ENCODE peak calls at places on chromosomes 7 and 10, in four cellular contexts. O, H, X and M are unnamed samples.
A peak's percentile ranks its signal among the peaks of the same experiment; 100 is the strongest.

GRCh38 chr7:115229401-115230083 is 307.6 kb downstream of the MDFIC start:
- DNase-seq in H (no peak), X (no peak), O (no peak), M (no peak)

GRCh38 chr10:72800000-72800740 is 93.4 kb upstream of the OIT3 start:
- DNase-seq in X (peak; percentile 37), H (no peak), O (no peak), M (no peak)

GRCh38 chr10:28914721-28915120 is 237.4 kb downstream of the BAMBI start:
- DNase-seq in X (no peak), H (no peak), O (no peak), M (no peak)

GRCh38 chr7:24587853-24588252 is 14.6 kb downstream of the PALS2 start:
- DNase-seq in O (no peak), X (peak; percentile 13), H (no peak), M (no peak)

GRCh38 chr7:127652333-127653248 is 597 bp downstream of the SND1 start:
- DNase-seq in H (no peak), O (no peak), X (peak; percentile 35), M (no peak)

GRCh38 chr10:96512524-96512991 is 1.2 kb downstream of the TLL2 start:
- DNase-seq in O (no peak), H (peak; percentile 25), X (peak; percentile 38), M (peak; percentile 36)

GRCh38 chr10:1274098-1274745 is 218.0 kb downstream of the WDR37 start:
- DNase-seq in H (no peak), O (no peak), X (no peak), M (no peak)

GRCh38 chr7:84251183-84251845 is 56.7 kb upstream of the SEMA3A start:
- DNase-seq in O (no peak), X (no peak), H (no peak), M (no peak)

GRCh38 chr10:30384791-30385201 is 35.7 kb upstream of the MTPAP start:
- DNase-seq in O (peak; percentile 11), H (no peak), X (peak; percentile 10), M (no peak)

GRCh38 chr10:4199196-4199595 is 414.2 kb upstream of the KLF6 start:
- DNase-seq in X (no peak), H (no peak), O (no peak), M (no peak)

GRCh38 chr7:128904381-128905197 is 5.9 kb downstream of the KCP start:
- DNase-seq in X (peak; percentile 66), O (no peak), H (no peak), M (no peak)

GRCh38 chr7:152872745-152873118 is 113.2 kb downstream of the ACTR3B start:
- DNase-seq in O (no peak), H (no peak), X (no peak), M (no peak)

GRCh38 chr7:157017639-157018327 is 7.3 kb upstream of the MNX1 start:
- DNase-seq in H (no peak), O (no peak), X (no peak), M (no peak)

GRCh38 chr7:157018997-157019591 is 8.6 kb upstream of the MNX1 start:
- DNase-seq in O (no peak), H (no peak), X (no peak), M (no peak)

GRCh38 chr7:157019718-157020451 is 9.4 kb upstream of the MNX1 start:
- DNase-seq in H (no peak), X (no peak), O (no peak), M (no peak)

GRCh38 chr7:157017149-157017548 is 6.7 kb upstream of the MNX1 start:
- DNase-seq in X (no peak), O (no peak), H (no peak), M (no peak)

GRCh38 chr7:157018328-157018996 is 8.0 kb upstream of the MNX1 start:
- DNase-seq in H (no peak), X (no peak), O (no peak), M (no peak)
- H3K27me3 ChIP-seq in H (no peaks in the 10 kb centered on the region), X (peaks cover 74% of the 10 kb centered on the region), O (peaks cover 44% of the 10 kb centered on the region), M (peaks cover 100% of the 10 kb centered on the region)

GRCh38 chr7:114086906-114087651 is 168.3 kb upstream of the PPP1R3A start:
- DNase-seq in H (no peak), O (peak; percentile 29), X (peak; percentile 70), M (no peak)
- H3K27ac ChIP-seq in H (peak overlapping the region; percentile 26), O (no peak overlapping the region), X (peak overlapping the region; percentile 93), M (peak overlapping the region; percentile 84)

DNA sequence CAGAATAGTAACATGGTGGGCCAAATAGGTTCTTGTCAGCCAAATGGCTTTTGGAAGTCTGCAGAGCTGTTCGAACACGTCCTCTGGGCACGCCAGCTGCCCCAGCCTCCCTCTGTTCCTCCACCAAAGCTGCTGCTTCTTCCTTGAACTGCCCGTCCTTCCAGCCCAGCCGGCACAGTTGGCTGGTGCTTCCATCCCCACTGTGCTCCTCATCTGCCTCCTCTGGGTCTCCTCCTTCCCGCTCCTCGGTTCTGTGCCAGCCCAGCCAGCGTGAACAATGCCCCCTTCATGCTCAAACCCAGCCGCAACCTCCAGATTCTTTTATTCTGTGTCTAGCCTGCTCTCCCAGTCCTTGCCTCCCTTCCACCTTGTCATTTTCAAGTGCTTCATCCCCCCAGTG is 66.1 kb downstream of the GOLGA7B start:
- DNase-seq in X (no peak), H (no peak), O (no peak), M (no peak)
- H3K27me3 ChIP-seq in X (peaks cover 4% of the 10 kb centered on the region), H (no peaks in the 10 kb centered on the region), O (peaks cover 13% of the 10 kb centered on the region), M (no peaks in the 10 kb centered on the region)

DNA sequence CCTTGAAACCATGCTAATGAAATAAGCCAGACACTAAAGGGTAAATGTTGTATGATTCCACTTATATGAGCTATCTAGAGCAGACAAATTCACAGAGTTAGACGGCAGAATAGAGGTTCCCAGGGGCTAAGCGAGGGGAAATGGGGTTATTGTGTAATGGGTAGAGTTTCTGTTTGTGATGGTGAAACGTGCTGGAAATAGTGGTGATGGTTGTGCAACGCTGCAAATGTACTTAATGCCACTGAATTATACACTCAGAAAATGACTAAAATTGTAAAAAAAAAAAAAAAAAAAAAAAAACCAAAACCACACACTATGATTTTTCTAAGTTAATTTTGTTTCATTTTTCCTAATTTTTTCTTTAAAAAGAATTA is 30.0 kb downstream of the SFXN4 start:
- DNase-seq in H (no peak), X (no peak), O (no peak), M (no peak)
- H3K27ac ChIP-seq in H (no peak overlapping the region), X (no peak overlapping the region), O (no peak overlapping the region), M (no peak overlapping the region)

DNA sequence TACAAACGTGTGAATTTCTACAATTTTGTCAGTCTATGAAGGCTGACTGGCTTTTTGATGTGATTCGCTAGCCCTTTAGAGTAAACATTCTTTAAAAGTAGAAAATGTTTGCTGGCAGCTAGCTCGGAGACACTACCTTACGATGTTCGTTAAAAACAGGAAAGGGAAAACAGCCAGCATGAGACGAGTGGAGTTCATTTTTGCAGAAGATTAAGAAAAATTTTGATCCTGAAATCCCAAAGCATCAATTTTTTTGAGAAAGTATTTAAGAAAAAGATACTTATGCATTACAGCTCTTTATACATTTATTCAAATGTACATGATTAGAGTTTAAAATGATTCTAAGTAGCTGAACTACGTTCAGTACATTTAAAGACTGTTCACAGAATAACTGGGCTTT is 34.8 kb downstream of the CNPY1 start:
- DNase-seq in X (no peak), O (no peak), H (no peak), M (no peak)
- H3K27me3 ChIP-seq in X (peaks cover 30% of the 10 kb centered on the region), O (peaks cover 99% of the 10 kb centered on the region), H (peaks cover 11% of the 10 kb centered on the region), M (peaks cover 98% of the 10 kb centered on the region)

DNA sequence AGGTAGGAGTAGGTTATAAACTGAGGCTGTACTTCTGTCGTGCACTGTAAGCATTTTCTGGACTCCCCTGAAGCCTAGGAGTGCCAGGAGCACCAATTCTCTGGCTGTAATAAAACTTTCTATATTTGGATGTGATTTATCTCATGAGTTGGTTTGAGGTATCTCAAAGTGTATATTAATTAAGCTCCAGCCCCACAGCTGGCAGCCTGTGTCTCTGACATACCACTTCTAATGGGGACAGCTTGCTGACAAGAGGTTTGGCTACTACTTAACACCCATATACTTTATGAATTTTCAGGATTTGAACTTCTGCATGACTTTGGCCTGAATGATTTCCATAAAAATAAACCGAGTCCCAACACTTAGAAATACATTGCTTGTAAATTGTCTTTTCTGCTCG is 35.2 kb downstream of the CFAP58 start:
- DNase-seq in O (no peak), H (no peak), X (no peak), M (no peak)
- H3K27ac ChIP-seq in O (no peak overlapping the region), H (no peak overlapping the region), X (no peak overlapping the region), M (no peak overlapping the region)

GRCh38 chr7:101435461-101436225 is 73.0 kb downstream of the COL26A1 start:
- DNase-seq in X (no peak), O (no peak), H (no peak), M (no peak)
- H3K27me3 ChIP-seq in X (peaks cover 3% of the 10 kb centered on the region), O (peaks cover 47% of the 10 kb centered on the region), H (no peaks in the 10 kb centered on the region), M (peaks cover 41% of the 10 kb centered on the region)

GRCh38 chr10:132518572-132519381 is 18.8 kb upstream of the INPP5A start:
- DNase-seq in X (peak; percentile 88), H (peak; percentile 56), O (peak; percentile 81), M (peak; percentile 81)
- H3K27ac ChIP-seq in X (peak overlapping the region; percentile 5), H (peak overlapping the region; percentile 57), O (peak overlapping the region; percentile 63), M (peak overlapping the region; percentile 98)